ENCODE peak calls at places on chromosomes 6 and 20, in seven cellular contexts. G is foreskin fibroblast, P is cardiac fibroblast, Q is AG04450, U is heart left ventricle, H is breast epithelium, J is lower lobe of right lung. I is an unnamed sample.

GRCh38 chr6:45609141-45609638 is 231.5 kb upstream of the SUPT3H start:
- DNase-seq in G (peak), P (peak), Q (peak), U (no peak), H (no peak), J (peak), I (no peak)

GRCh38 chr20:37714973-37715657 is 21.3 kb downstream of the CTNNBL1 start:
- DNase-seq in G (peak), P (peak), Q (no peak), U (no peak), H (no peak), J (no peak), I (no peak)

GRCh38 chr6:35576647-35577046 is 64.0 kb upstream of the TULP1 start:
- DNase-seq in G (no peak), P (no peak), Q (no peak), U (no peak), H (no peak), J (no peak), I (no peak)

GRCh38 chr6:11404081-11404480 is 133.5 kb upstream of the TMEM170B start:
- DNase-seq in G (no peak), P (no peak), Q (no peak), U (no peak), H (no peak), J (no peak), I (no peak)

GRCh38 chr6:12331951-12332749 is 42.0 kb downstream of the EDN1 start:
- DNase-seq in G (peak), P (peak), Q (no peak), U (no peak), H (no peak), J (no peak), I (no peak)

GRCh38 chr6:163793584-163793983 is 379.1 kb downstream of the QKI start:
- DNase-seq in G (peak), P (peak), Q (no peak), U (no peak), H (no peak), J (no peak), I (no peak)

GRCh38 chr6:141510803-141511202 is 621.9 kb upstream of the GJE1 start:
- DNase-seq in G (no peak), P (no peak), Q (no peak), U (no peak), H (no peak), J (no peak), I (no peak)

GRCh38 chr20:4511776-4512175 is 209.9 kb upstream of the PRND start:
- DNase-seq in G (peak), P (no peak), Q (no peak), U (no peak), H (no peak), J (no peak), I (no peak)

GRCh38 chr6:21312118-21312517 is 281.4 kb upstream of the SOX4 start:
- DNase-seq in G (no peak), P (no peak), Q (no peak), U (no peak), H (no peak), J (no peak), I (no peak)

GRCh38 chr6:38912378-38912777 is 136.2 kb upstream of the GLP1R start:
- DNase-seq in G (no peak), P (no peak), Q (no peak), U (no peak), H (no peak), J (no peak), I (no peak)

GRCh38 chr6:140774080-140774505 is 1358.6 kb upstream of the GJE1 start:
- DNase-seq in G (peak), P (peak), Q (peak), U (peak), H (no peak), J (no peak), I (no peak)

GRCh38 chr6:26094036-26094435 is 6.8 kb downstream of the HFE start:
- DNase-seq in G (no peak), P (no peak), Q (no peak), U (no peak), H (no peak), J (no peak), I (no peak)

GRCh38 chr6:26103141-26103769 is 16.0 kb downstream of the HFE start:
- DNase-seq in G (peak), P (peak), Q (no peak), U (peak), H (no peak), J (no peak), I (no peak)

GRCh38 chr6:26092443-26092842 is 5.2 kb downstream of the HFE start:
- DNase-seq in G (no peak), P (no peak), Q (no peak), U (no peak), H (no peak), J (no peak), I (no peak)

GRCh38 chr6:26097268-26097875 is 10.1 kb downstream of the HFE start:
- DNase-seq in G (peak), P (peak), Q (no peak), U (peak), H (no peak), J (no peak), I (no peak)
- TF ChIP-seq CTCF in G (peak), P (peak), Q (peak), U (peak), H (peak), J (peak), I (peak)

GRCh38 chr6:151911401-151911800 is 103.9 kb downstream of the ESR1 start:
- DNase-seq in G (peak), P (no peak), Q (no peak), U (no peak), H (no peak), J (no peak), I (no peak)
- TF ChIP-seq CTCF in G (no peak), P (peak), Q (no peak), U (no peak), H (no peak), J (no peak), I (no peak)

GRCh38 chr6:118284736-118285360 is 263.2 kb upstream of the PLN start:
- DNase-seq in G (peak), P (peak), Q (no peak), U (no peak), H (no peak), J (no peak), I (no peak)

GRCh38 chr6:118280210-118280609 is 267.9 kb upstream of the PLN start:
- DNase-seq in G (peak), P (no peak), Q (no peak), U (no peak), H (no peak), J (no peak), I (no peak)

GRCh38 chr6:118285791-118286190 is 262.3 kb upstream of the PLN start:
- DNase-seq in G (peak), P (no peak), Q (no peak), U (no peak), H (no peak), J (no peak), I (no peak)

GRCh38 chr6:118281291-118281690 is 266.8 kb upstream of the PLN start:
- DNase-seq in G (no peak), P (no peak), Q (no peak), U (no peak), H (no peak), J (no peak), I (no peak)

DNA sequence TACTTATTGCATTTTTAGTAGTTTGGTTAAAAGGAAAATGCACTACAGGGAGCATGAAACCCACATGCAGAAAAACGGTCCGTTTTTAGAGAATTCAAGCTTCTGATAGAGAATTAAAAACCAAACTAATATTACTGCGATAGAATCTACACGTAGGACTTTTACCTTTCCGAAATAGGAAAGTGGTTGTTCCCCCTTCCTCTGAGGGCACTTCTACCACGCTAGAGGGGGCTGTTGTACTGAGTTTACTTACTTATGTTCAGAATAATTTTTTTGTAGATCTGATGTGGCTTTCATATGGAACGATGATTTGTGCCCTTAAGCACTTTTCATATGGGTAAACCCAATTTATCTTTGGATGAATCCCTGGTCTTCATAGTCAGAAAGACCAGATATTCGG is 264.3 kb upstream of the PLN start:
- DNase-seq in G (peak), P (peak), Q (peak), U (peak), H (no peak), J (no peak), I (no peak)
- TF ChIP-seq CTCF in G (peak), P (peak), Q (peak), U (peak), H (no peak), J (peak), I (peak)

DNA sequence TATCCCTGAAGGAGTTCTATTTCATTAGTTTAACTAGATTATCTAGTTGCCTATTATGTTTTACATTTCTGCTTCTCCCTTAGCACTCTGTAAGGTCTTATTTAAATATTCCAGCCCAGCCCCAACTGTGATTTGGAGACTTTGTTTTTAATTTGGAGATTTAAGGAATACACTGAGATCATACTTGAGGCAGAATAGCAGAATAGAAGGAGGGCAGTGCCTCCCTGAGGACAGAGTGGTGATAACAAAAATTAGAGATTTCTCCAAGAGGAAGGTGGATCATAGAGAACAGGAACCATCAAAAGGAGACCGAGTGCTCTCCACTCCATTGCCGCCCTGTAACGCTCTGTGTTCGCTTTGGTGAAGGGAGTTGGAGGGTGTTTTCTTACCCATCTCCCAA is 14.8 kb upstream of the CD164 start:
- DNase-seq in G (peak), P (peak), Q (no peak), U (no peak), H (no peak), J (no peak), I (no peak)
- TF ChIP-seq CTCF in G (peak), P (peak), Q (peak), U (no peak), H (no peak), J (no peak), I (peak)

GRCh38 chr20:60371456-60371855 is 413.2 kb downstream of the CDH26 start:
- DNase-seq in G (no peak), P (no peak), Q (no peak), U (no peak), H (no peak), J (no peak), I (no peak)
- TF ChIP-seq CTCF in G (no peak), P (no peak), Q (no peak), U (no peak), H (no peak), J (no peak), I (no peak)

GRCh38 chr20:46253391-46253790 is 54.9 kb downstream of the CDH22 start:
- DNase-seq in G (peak), P (peak), Q (no peak), U (no peak), H (no peak), J (no peak), I (no peak)
- TF ChIP-seq CTCF in G (no peak), P (peak), Q (peak), U (no peak), H (no peak), J (no peak), I (no peak)

DNA sequence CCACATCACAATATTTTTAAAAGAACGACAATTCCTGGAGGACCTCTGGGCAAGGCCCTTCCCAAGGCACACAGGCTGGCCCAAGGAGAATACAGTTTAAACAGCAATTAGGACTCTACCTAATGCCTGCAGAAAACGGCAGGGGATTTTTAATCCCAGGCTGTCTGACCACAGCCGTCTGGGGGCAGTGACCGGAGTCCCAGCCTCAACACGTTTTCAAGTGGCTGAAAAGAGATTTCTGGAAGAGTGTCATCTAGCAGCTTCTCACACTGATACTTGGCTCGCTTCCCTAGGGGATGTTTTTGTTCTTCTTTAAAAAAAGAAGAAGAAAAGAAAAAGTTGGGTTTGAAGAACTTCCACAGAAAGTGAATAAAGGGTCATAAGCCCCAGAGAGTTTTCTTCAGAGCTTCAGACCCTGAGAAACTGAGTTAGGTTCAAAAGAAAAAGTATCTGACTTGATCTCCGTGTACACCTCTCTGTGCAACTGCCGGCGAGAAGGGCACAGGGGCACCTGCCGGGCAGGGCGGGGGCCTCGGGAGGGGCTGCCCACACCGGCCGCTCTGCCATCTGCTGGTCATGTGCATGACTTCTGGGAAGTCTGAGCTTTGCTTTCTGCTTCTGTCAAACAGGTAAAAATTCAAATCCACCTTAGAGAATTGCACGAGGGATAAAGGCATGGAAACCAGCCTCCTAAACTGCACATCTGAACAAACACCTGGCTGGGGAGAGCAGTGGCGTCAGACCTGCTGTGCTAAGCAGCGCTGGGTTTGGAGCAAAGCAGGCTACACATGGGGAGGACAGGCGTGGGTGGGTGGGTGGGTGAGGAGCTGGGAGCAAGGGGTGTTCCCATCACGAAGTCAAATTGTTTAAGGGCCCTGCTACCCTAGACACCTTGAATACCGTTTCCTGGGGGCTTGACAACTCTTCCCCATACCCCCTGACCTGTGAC is 33.0 kb downstream of the RRBP1 start:
- DNase-seq in G (no peak), P (no peak), Q (no peak), U (peak), H (no peak), J (peak), I (no peak)
- TF ChIP-seq CTCF in G (peak), P (peak), Q (peak), U (peak), H (no peak), J (peak), I (peak)

DNA sequence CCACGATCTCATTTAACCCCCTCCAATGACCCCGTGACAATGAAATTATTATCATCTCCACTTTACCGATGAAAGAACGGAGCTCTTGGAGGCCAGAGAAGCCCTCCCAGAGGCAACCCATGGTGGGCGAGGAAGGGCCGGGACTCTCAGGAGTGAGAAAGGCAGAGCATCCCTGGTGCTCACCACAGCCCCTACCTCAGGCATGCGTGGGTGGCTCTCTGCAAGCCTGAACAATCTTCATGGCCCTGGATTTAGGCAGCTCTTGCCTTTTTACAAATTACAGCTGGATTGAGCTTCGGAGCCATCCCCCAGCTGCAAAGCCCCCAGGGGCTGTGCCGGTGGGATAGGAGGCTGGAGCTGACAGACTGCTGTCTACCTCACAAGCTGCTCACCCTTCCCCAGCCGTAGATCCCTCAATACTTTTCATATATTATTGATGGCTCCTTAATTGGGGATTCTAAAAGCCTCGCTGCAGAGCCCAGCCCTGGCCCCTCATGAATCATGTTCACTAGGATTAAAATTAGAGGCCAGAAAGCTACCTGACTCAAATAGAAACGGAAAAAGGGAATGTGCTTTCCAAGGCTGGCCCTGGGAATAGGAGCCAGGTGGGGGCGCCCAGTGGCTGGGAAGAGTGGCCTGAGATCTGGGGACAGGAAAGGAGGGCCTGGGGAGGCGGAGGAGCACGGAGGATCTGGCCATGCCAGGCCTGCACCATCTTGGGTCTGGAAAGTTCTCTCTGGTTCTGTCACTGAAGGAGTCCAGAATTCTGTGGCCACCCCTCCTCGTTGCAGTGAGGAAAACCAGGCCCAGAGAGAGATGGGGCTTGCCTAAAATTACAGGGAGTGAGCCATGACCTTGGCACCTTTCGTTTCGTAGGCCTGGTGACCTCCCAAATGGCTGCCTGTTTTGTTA is 29.1 kb downstream of the CPNE5 start:
- DNase-seq in G (no peak), P (no peak), Q (no peak), U (peak), H (no peak), J (no peak), I (no peak)
- TF ChIP-seq CTCF in G (no peak), P (peak), Q (no peak), U (no peak), H (no peak), J (no peak), I (no peak)

GRCh38 chr6:33983109-33983475 is 162.8 kb downstream of the GRM4 start:
- DNase-seq in G (no peak), P (no peak), Q (no peak), U (peak), H (peak), J (peak), I (peak)
- TF ChIP-seq CTCF in G (no peak), P (no peak), Q (no peak), U (no peak), H (no peak), J (no peak), I (no peak)